ENCODE peak calls at places on chromosome 13, in eight cellular contexts. U, H, L, C, A, J, Z and M are unnamed samples.

GRCh38 chr13:101624210-101624922 is 171.9 kb downstream of the ITGBL1 start:
- DNase-seq in U (no peak), H (no peak), L (no peak), C (no peak), A (no peak), J (no peak), Z (no peak), M (no peak)

GRCh38 chr13:47508518-47509228 is 492.4 kb downstream of the SUCLA2 start:
- DNase-seq in U (no peak), H (no peak), L (peak), C (no peak), A (no peak), J (no peak), Z (no peak), M (no peak)

GRCh38 chr13:107374038-107374437 is 806.1 kb upstream of the ARGLU1 start:
- DNase-seq in U (no peak), H (no peak), L (no peak), C (no peak), A (no peak), J (no peak), Z (no peak), M (no peak)

GRCh38 chr13:103539265-103539664 is 473.0 kb upstream of the SLC10A2 start:
- DNase-seq in U (no peak), H (peak), L (no peak), C (no peak), A (no peak), J (no peak), Z (no peak), M (no peak)

GRCh38 chr13:113973218-113974164 is at the start of gene C13orf46:
- DNase-seq in U (no peak), H (no peak), L (no peak), C (no peak), A (no peak), J (no peak), Z (no peak), M (no peak)

GRCh38 chr13:60318186-60318585 is 78.8 kb upstream of the TDRD3 start:
- DNase-seq in U (no peak), H (no peak), L (no peak), C (no peak), A (no peak), J (no peak), Z (no peak), M (no peak)

GRCh38 chr13:100542546-100543156 is 45.9 kb downstream of the GGACT start:
- DNase-seq in U (peak), H (no peak), L (peak), C (peak), A (no peak), J (no peak), Z (no peak), M (peak)

GRCh38 chr13:102799544-102800144 is 725 bp downstream of the BIVM start:
- DNase-seq in U (no peak), H (peak), L (no peak), C (no peak), A (peak), J (no peak), Z (no peak), M (no peak)

GRCh38 chr13:56528040-56528760 is 612.5 kb upstream of the PRR20A start:
- DNase-seq in U (no peak), H (no peak), L (no peak), C (no peak), A (no peak), J (no peak), Z (no peak), M (no peak)

GRCh38 chr13:91726666-91727065 is 328.2 kb downstream of the GPC5 start:
- DNase-seq in U (no peak), H (no peak), L (no peak), C (no peak), A (no peak), J (no peak), Z (no peak), M (no peak)

GRCh38 chr13:75724742-75725504 is 88.8 kb downstream of the LMO7 start:
- DNase-seq in U (no peak), H (no peak), L (peak), C (peak), A (no peak), J (no peak), Z (no peak), M (no peak)

GRCh38 chr13:43933378-43933777 is 53.7 kb downstream of the LACC1 start:
- DNase-seq in U (no peak), H (no peak), L (no peak), C (no peak), A (no peak), J (no peak), Z (no peak), M (no peak)

GRCh38 chr13:22110368-22110767 is 439.5 kb downstream of the FGF9 start:
- DNase-seq in U (no peak), H (no peak), L (no peak), C (no peak), A (no peak), J (no peak), Z (no peak), M (no peak)

GRCh38 chr13:33870046-33870668 is 52.2 kb downstream of the RFC3 start:
- DNase-seq in U (no peak), H (no peak), L (no peak), C (no peak), A (no peak), J (no peak), Z (no peak), M (no peak)

GRCh38 chr13:94020833-94021232 is 458.6 kb downstream of the DCT start:
- DNase-seq in U (no peak), H (no peak), L (peak), C (no peak), A (no peak), J (no peak), Z (no peak), M (peak)

GRCh38 chr13:50261502-50261901 is 246.3 kb downstream of the KCNRG start:
- DNase-seq in U (no peak), H (no peak), L (peak), C (no peak), A (no peak), J (no peak), Z (no peak), M (no peak)

GRCh38 chr13:43141685-43142084 is 118.3 kb downstream of the DNAJC15 start:
- DNase-seq in U (no peak), H (no peak), L (no peak), C (no peak), A (no peak), J (no peak), Z (no peak), M (no peak)

GRCh38 chr13:93789058-93789457 is 562.5 kb downstream of the GPC6 start:
- DNase-seq in U (no peak), H (no peak), L (peak), C (no peak), A (no peak), J (no peak), Z (no peak), M (no peak)

GRCh38 chr13:35179494-35179893 is 237.4 kb downstream of the NBEA start:
- DNase-seq in U (no peak), H (no peak), L (no peak), C (no peak), A (no peak), J (no peak), Z (no peak), M (no peak)

GRCh38 chr13:110506396-110506795 is 55.1 kb downstream of the RAB20 start:
- DNase-seq in U (no peak), H (no peak), L (no peak), C (peak), A (no peak), J (no peak), Z (no peak), M (no peak)

GRCh38 chr13:97911311-97912138 is 42.0 kb upstream of the IPO5 start:
- DNase-seq in U (peak), H (no peak), L (peak), C (peak), A (no peak), J (no peak), Z (no peak), M (no peak)

GRCh38 chr13:25175431-25175830 is 3.3 kb upstream of the AMER2 start:
- DNase-seq in U (no peak), H (no peak), L (no peak), C (no peak), A (no peak), J (no peak), Z (no peak), M (no peak)

GRCh38 chr13:43766766-43767165 is 20.0 kb downstream of the ENOX1 start:
- DNase-seq in U (no peak), H (no peak), L (no peak), C (no peak), A (no peak), J (no peak), Z (no peak), M (no peak)

GRCh38 chr13:59914556-59914955 is 249.2 kb downstream of the DIAPH3 start:
- DNase-seq in U (no peak), H (no peak), L (no peak), C (no peak), A (no peak), J (no peak), Z (no peak), M (peak)

GRCh38 chr13:36030670-36031331 is 100.4 kb downstream of the DCLK1 start:
- DNase-seq in U (no peak), H (no peak), L (peak), C (no peak), A (no peak), J (no peak), Z (no peak), M (peak)

GRCh38 chr13:107669356-107669755 is 546.0 kb downstream of the LIG4 start:
- DNase-seq in U (no peak), H (no peak), L (no peak), C (no peak), A (no peak), J (no peak), Z (no peak), M (peak)

GRCh38 chr13:50714886-50715285 is 128.6 kb downstream of the DLEU7 start:
- DNase-seq in U (no peak), H (no peak), L (no peak), C (no peak), A (no peak), J (no peak), Z (no peak), M (no peak)

GRCh38 chr13:36432106-36432544 is at the start of gene CCNA1:
- DNase-seq in U (no peak), H (peak), L (no peak), C (no peak), A (no peak), J (no peak), Z (no peak), M (no peak)

DNA sequence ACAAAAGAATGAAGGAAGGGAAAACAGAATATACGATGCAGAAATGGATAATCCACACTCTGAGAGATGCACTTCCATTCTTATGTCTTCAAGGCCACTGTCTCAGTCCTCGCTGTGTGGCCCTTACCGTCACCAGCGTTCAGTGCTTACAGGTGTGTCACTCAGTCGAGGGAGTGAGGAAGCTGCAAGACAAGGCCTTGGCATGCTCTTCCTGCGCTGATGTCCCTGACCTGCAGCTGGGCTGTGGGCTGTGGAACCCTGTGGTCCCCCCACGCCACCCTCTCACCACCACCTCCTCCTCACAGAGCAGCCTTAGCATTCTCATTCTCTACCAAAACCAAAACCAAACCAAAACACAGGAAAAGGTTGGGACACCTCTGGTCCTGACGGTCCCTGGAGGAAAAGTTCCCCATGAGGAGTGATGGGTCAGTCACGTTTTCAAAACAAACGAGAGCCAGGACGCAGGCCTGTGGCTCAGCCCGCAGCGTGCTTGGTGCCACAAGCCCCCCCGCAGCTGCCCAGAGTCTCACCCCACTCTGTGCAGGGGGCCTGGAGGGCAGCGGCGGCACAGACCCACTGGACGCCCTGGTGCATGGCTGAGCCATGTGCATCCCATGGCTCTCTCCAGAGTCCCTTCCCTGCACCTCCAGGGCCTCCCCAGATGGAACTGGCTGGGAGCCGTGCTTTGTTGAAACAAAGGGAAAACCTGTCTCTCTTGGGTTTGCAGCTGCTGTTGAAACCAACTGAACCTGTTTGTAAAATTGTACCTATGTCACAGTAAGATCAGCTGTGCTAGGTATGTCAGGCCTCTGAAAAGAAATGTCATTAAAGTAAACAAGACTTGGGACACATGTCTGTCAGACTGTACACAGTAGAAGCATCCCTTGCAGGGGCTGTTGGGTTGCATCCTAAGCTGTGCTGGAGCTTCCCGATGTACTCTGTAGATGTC is 48.3 kb upstream of the GPR183 start:
- DNase-seq in U (no peak), H (no peak), L (no peak), C (no peak), A (no peak), J (no peak), Z (no peak), M (no peak)
- H3K4me3 ChIP-seq in U (no peak), H (no peak), L (no peak), C (no peak), A (no peak), J (no peak), Z (no peak), M (no peak)

GRCh38 chr13:20942938-20943518 is 40.5 kb upstream of the XPO4 start:
- DNase-seq in U (no peak), H (no peak), L (no peak), C (no peak), A (peak), J (no peak), Z (no peak), M (no peak)

GRCh38 chr13:20940083-20940482 is 37.5 kb upstream of the XPO4 start:
- DNase-seq in U (no peak), H (no peak), L (peak), C (no peak), A (no peak), J (no peak), Z (no peak), M (peak)

GRCh38 chr13:20943519-20944012 is 41.0 kb upstream of the XPO4 start:
- DNase-seq in U (peak), H (peak), L (peak), C (peak), A (peak), J (peak), Z (peak), M (peak)

DNA sequence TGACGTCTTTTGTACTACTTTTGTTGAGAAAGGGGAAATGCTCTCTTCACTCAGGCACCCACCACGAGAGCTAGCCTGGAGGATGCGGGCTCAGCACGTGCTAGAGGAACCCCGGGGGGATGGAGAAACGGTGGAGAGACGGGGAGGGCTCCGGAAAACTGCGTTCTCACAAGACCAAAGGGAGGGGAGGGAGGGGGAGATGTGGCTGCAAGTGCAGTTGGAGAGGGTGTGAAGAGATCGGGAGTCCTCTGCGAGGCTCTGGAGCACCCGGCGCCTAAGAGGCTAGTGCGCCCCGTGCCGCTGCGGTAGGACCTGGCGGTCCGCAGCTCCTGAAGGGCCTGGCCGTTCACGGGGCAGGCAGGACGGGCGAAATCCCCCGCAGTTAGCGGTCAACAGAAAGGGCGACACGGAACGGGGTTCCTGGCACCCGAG is 43.4 kb upstream of the XPO4 start:
- DNase-seq in U (no peak), H (no peak), L (no peak), C (no peak), A (peak), J (no peak), Z (no peak), M (no peak)
- H3K4me3 ChIP-seq in U (no peak), H (no peak), L (no peak), C (no peak), A (no peak), J (no peak), Z (no peak), M (peak)

DNA sequence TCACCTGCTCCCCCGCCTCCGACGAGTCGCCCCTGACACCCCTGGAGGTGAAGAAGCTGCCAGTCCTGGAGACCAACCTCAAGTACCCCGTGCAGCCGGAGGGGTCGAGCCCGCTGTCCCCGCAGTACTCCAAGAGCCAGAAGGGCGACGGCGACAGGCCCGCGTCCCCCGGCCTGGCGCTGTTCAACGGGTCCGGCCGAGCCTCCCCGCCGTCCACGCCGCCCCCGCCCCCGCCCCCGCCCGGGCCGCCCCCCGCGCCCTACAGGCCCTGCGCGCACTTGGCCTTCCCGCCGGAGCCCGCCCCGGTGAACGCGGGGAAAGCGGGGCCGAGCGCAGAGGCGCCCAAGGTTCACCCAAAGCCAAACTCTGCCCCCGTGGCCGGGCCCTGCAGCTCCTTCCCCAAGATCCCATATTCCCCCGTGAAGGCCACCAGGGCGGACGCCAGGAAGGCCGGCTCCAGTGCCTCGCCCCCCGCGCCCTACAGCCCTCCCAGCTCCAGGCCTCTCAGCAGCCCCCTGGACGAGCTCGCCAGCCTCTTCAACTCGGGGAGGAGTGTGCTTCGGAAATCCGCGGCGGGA is 511.5 kb downstream of the MYO16 start:
- DNase-seq in U (no peak), H (no peak), L (no peak), C (no peak), A (no peak), J (no peak), Z (no peak), M (no peak)
- H3K4me3 ChIP-seq in U (no peak), H (no peak), L (peak), C (no peak), A (peak), J (no peak), Z (no peak), M (peak)

GRCh38 chr13:111897178-111897845 is 169.6 kb upstream of the SOX1 start:
- DNase-seq in U (no peak), H (no peak), L (no peak), C (no peak), A (no peak), J (no peak), Z (no peak), M (no peak)

GRCh38 chr13:111897846-111898215 is 169.1 kb upstream of the SOX1 start:
- DNase-seq in U (no peak), H (no peak), L (no peak), C (no peak), A (no peak), J (no peak), Z (no peak), M (no peak)

GRCh38 chr13:111893071-111893606 is 173.8 kb upstream of the SOX1 start:
- DNase-seq in U (no peak), H (peak), L (no peak), C (no peak), A (no peak), J (no peak), Z (no peak), M (no peak)

GRCh38 chr13:111895896-111896821 is 170.8 kb upstream of the SOX1 start:
- DNase-seq in U (no peak), H (no peak), L (no peak), C (no peak), A (no peak), J (no peak), Z (no peak), M (no peak)

DNA sequence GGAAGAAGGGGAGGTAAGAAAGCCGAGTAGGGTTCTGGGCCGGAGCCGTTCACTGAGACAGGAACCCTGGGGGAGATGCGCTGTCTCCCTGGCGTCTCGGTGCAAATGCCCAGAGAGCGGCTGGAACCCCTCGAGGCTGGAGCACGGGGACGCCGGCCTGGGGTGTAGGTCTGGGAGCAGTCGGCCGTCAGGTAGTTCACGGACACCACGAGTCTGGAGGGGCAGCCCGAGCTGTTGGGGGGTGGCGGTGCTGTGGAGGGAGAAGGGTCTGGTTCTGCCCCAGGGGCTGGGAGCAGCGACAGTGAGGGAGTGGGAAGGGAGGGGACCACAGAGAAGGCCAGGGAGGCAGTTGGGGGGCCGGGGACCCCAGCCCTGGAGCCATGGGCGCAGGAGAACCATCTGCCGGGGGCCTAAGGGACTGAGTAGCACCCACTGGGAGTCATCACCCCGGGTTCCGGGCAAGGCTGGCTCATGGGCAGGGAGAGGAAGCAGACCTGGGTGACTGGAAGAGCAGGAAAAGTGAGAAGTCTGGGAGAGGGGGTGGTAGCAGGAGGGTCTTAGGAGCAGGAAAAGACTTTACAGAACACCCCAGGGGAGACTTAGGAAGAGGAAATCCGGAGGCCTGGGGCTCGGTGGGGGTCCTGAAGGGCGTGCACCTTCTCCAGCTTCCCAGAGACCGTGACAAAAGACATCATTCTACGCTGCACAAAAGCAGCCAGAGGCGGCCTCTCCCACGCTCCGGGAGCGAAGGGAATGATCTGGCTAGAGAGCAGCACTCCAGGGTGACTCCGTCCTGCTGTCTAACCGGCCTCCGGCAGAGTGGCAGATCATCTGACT is 173.1 kb upstream of the SOX1 start:
- DNase-seq in U (no peak), H (peak), L (no peak), C (no peak), A (no peak), J (no peak), Z (no peak), M (no peak)
- H3K4me3 ChIP-seq in U (no peak), H (peak), L (no peak), C (no peak), A (no peak), J (no peak), Z (no peak), M (no peak)

GRCh38 chr13:30832845-30833332 is 73.2 kb upstream of the MEDAG start:
- DNase-seq in U (peak), H (no peak), L (peak), C (peak), A (peak), J (no peak), Z (no peak), M (no peak)
- H3K4me3 ChIP-seq in U (peak), H (no peak), L (no peak), C (no peak), A (no peak), J (no peak), Z (no peak), M (no peak)

DNA sequence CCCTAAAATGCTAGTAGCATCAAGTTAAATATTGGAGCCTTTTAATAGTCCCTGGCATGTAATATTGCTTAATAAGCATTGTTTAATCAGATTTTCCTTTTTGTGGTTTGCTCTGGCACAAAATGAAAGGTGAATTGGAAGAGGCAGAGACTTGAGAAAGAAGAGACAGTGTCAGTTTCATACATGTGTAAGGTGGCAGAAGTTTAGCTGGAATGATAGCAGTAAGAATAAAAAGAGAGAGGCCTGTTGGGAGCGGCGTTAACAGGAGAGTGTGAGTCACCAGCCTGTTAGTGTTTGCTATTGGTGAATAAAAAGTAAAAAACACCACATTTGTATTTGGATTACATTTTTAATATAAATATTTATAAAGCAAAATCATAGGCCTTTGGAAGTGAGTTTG is 145.3 kb downstream of the PDS5B start:
- DNase-seq in U (no peak), H (no peak), L (peak), C (no peak), A (no peak), J (peak), Z (no peak), M (no peak)
- H3K4me3 ChIP-seq in U (no peak), H (no peak), L (no peak), C (no peak), A (no peak), J (no peak), Z (no peak), M (no peak)